ENCODE peak calls at places on chromosomes 4 and X, in four cellular contexts. R is AG08395, Z is GM12891, Q is EL. G is an unnamed sample.

GRCh38 chr4:63460075-63460474 is 949.2 kb downstream of the TECRL start:
- DNase-seq in R (no peak), Z (no peak), Q (no peak), G (no peak)

GRCh38 chr4:106690487-106690886 is 321.9 kb upstream of the GIMD1 start:
- DNase-seq in R (peak; percentile 31), Z (no peak), Q (peak; percentile 81), G (peak; percentile 70)

GRCh38 chr4:182973421-182974340 is 56.5 kb upstream of the DCTD start:
- DNase-seq in R (no peak), Z (no peak), Q (no peak), G (peak; percentile 37)

GRCh38 chr4:10033191-10033881 is 12.0 kb upstream of the SLC2A9 start:
- DNase-seq in R (peak; percentile 69), Z (no peak), Q (peak; percentile 72), G (peak; percentile 59)

GRCh38 chrX:97860206-97860605 is 976.5 kb downstream of the RPA4 start:
- DNase-seq in R (no peak), Z (no peak), Q (peak; percentile 41), G (peak; percentile 47)

GRCh38 chr4:2364654-2365053 is 53.8 kb downstream of the ZFYVE28 start:
- DNase-seq in R (peak; percentile 88), Z (no peak), Q (peak; percentile 60), G (peak; percentile 12)

GRCh38 chr4:7194251-7195137 is 2.2 kb downstream of the SORCS2 start:
- DNase-seq in R (peak; percentile 48), Z (no peak), Q (peak; percentile 26), G (no peak)

GRCh38 chr4:186676531-186677158 is 47.0 kb downstream of the FAT1 start:
- DNase-seq in R (peak; percentile 75), Z (no peak), Q (peak; percentile 86), G (peak; percentile 77)

GRCh38 chr4:137532869-137533236 is 559 bp upstream of the PCDH18 start:
- DNase-seq in R (no peak), Z (no peak), Q (peak; percentile 28), G (no peak)

GRCh38 chr4:142656178-142656577 is 189.9 kb downstream of the INPP4B start:
- DNase-seq in R (no peak), Z (no peak), Q (peak; percentile 16), G (no peak)

GRCh38 chr4:155617312-155617711 is 49.3 kb upstream of the GUCY1A1 start:
- DNase-seq in R (no peak), Z (no peak), Q (peak; percentile 7), G (no peak)

G was measured in bronchial epithelial cell.